ENCODE peak calls at places on chromosome 2, in six cellular contexts. F, E, A, M, D and K are unnamed samples.

GRCh38 chr2:237995036-237995435 is 28.2 kb downstream of the UBE2F start:
- DNase-seq in F (no peak), D (no peak), A (no peak), E (no peak), M (no peak), K (no peak)

GRCh38 chr2:228136027-228136426 is 45.5 kb downstream of the SPHKAP start:
- DNase-seq in A (no peak), E (no peak), D (no peak), M (no peak), F (no peak), K (no peak)

GRCh38 chr2:174764281-174765063 is at the start of gene CHRNA1:
- DNase-seq in D (no peak), A (peak), M (no peak), E (no peak), F (no peak), K (peak)

GRCh38 chr2:233414777-233415570 is 60.7 kb downstream of the DGKD start:
- DNase-seq in M (no peak), A (peak), E (peak), F (no peak), D (no peak), K (no peak)

GRCh38 chr2:875687-876615 is 74.7 kb upstream of the SNTG2 start:
- DNase-seq in E (no peak), A (no peak), D (no peak), F (no peak), M (peak), K (no peak)

GRCh38 chr2:241547781-241548450 is 10.6 kb upstream of the BOK start:
- DNase-seq in E (no peak), M (no peak), F (no peak), A (no peak), D (no peak), K (no peak)

GRCh38 chr2:109612991-109613921 is 510 bp downstream of the SEPTIN10 start:
- DNase-seq in E (peak), D (peak), M (no peak), F (peak), A (peak), K (no peak)

GRCh38 chr2:231058761-231059550 is 2.3 kb downstream of the PSMD1 start:
- DNase-seq in D (no peak), F (no peak), E (no peak), A (peak), M (no peak), K (no peak)

GRCh38 chr2:178806543-178806942 is 680 bp downstream of the TTN start:
- DNase-seq in M (no peak), E (no peak), F (peak), A (no peak), D (no peak), K (no peak)

GRCh38 chr2:1420746-1421480 is 7.7 kb downstream of the TPO start:
- DNase-seq in M (no peak), E (no peak), D (no peak), A (no peak), F (no peak), K (no peak)

GRCh38 chr2:239300242-239300641 is 100.6 kb downstream of the HDAC4 start:
- DNase-seq in M (no peak), E (no peak), A (no peak), F (no peak), D (no peak), K (no peak)

GRCh38 chr2:42844901-42845685 is 52.7 kb upstream of the HAAO start:
- DNase-seq in M (peak), E (no peak), D (no peak), F (no peak), A (peak), K (no peak)

GRCh38 chr2:62934501-62934900 is 116.1 kb upstream of the OTX1 start:
- DNase-seq in D (no peak), A (no peak), F (no peak), E (no peak), M (no peak), K (no peak)

GRCh38 chr2:118973542-118973951 is 31.6 kb downstream of the MARCO start:
- DNase-seq in E (no peak), A (no peak), D (no peak), F (no peak), M (peak), K (no peak)

GRCh38 chr2:217835931-217836881 is 166.6 kb downstream of the TNS1 start:
- DNase-seq in F (no peak), D (no peak), M (peak), A (peak), E (no peak), K (no peak)

GRCh38 chr2:23900927-23901322 is 26.0 kb downstream of the ATAD2B start:
- DNase-seq in F (no peak), M (no peak), D (no peak), E (no peak), A (peak), K (no peak)

GRCh38 chr2:236554629-236555282 is 14.9 kb upstream of the ACKR3 start:
- DNase-seq in A (no peak), E (no peak), M (peak), D (no peak), F (no peak), K (no peak)

GRCh38 chr2:238114851-238115660 is 14.9 kb downstream of the ESPNL start:
- DNase-seq in F (no peak), M (no peak), A (no peak), E (no peak), D (no peak), K (no peak)

GRCh38 chr2:58539973-58540372 is 298.8 kb upstream of the FANCL start:
- DNase-seq in E (no peak), D (no peak), A (no peak), M (no peak), F (no peak), K (no peak)

GRCh38 chr2:16301961-16302360 is 361.6 kb downstream of the MYCN start:
- DNase-seq in E (no peak), M (no peak), F (no peak), A (no peak), D (no peak), K (no peak)

GRCh38 chr2:110114007-110114591 is 1.5 kb downstream of the MALL start:
- DNase-seq in E (no peak), D (no peak), F (no peak), A (no peak), M (no peak), K (no peak)

GRCh38 chr2:181680937-181681811 is 857 bp upstream of the NEUROD1 start:
- DNase-seq in E (no peak), D (no peak), F (no peak), M (no peak), A (no peak), K (peak)

GRCh38 chr2:95031726-95032116 is 6.2 kb downstream of the MAL start:
- DNase-seq in E (no peak), D (no peak), F (no peak), A (no peak), M (no peak), K (no peak)

GRCh38 chr2:96423866-96424265 is 81.3 kb downstream of the NEURL3 start:
- DNase-seq in F (no peak), D (no peak), M (no peak), A (peak), E (no peak), K (no peak)

GRCh38 chr2:215511454-215512346 is 75.8 kb upstream of the FN1 start:
- DNase-seq in E (no peak), M (no peak), F (no peak), A (no peak), D (no peak), K (no peak)

GRCh38 chr2:58156780-58157179 is 84.3 kb downstream of the FANCL start:
- DNase-seq in F (no peak), D (no peak), A (peak), E (no peak), M (no peak), K (no peak)

GRCh38 chr2:149089068-149089467 is 50.6 kb downstream of the LYPD6B start:
- DNase-seq in D (no peak), E (no peak), M (no peak), A (no peak), F (no peak), K (no peak)

GRCh38 chr2:54076577-54076976 is 38.8 kb upstream of the ACYP2 start:
- DNase-seq in A (no peak), M (no peak), E (no peak), F (peak), D (no peak), K (no peak)

GRCh38 chr2:120502761-120503160 is 156.8 kb downstream of the INHBB start:
- DNase-seq in F (no peak), A (no peak), M (no peak), D (no peak), E (no peak), K (no peak)

GRCh38 chr2:234249873-234250272 is 199.4 kb downstream of the SPP2 start:
- DNase-seq in E (no peak), M (no peak), D (no peak), F (no peak), A (peak), K (no peak)

GRCh38 chr2:182852090-182852489 is 14.3 kb downstream of the FRZB start:
- DNase-seq in A (no peak), E (no peak), M (no peak), F (peak), D (no peak), K (no peak)

GRCh38 chr2:109382946-109383345 is 230.8 kb downstream of the SEPTIN10 start:
- DNase-seq in E (peak), D (no peak), A (peak), F (peak), M (no peak), K (no peak)

GRCh38 chr2:232502901-232503791 is 15.5 kb upstream of the ECEL1 start:
- DNase-seq in A (peak), E (peak), M (no peak), F (peak), D (peak), K (peak)

GRCh38 chr2:25030702-25031101 is 11.2 kb upstream of the EFR3B start:
- DNase-seq in F (no peak), E (no peak), M (no peak), D (no peak), A (peak), K (no peak)

GRCh38 chr2:233096006-233096405 is 35.9 kb downstream of the INPP5D start:
- DNase-seq in M (no peak), E (no peak), D (no peak), A (no peak), F (no peak), K (no peak)

GRCh38 chr2:30978854-30979253 is 159.4 kb downstream of the GALNT14 start:
- DNase-seq in M (no peak), E (no peak), A (no peak), D (no peak), F (no peak), K (no peak)
- TF ChIP-seq CTCF in M (no peak), E (no peak), A (no peak), D (peak), F (no peak), K (no peak)

DNA sequence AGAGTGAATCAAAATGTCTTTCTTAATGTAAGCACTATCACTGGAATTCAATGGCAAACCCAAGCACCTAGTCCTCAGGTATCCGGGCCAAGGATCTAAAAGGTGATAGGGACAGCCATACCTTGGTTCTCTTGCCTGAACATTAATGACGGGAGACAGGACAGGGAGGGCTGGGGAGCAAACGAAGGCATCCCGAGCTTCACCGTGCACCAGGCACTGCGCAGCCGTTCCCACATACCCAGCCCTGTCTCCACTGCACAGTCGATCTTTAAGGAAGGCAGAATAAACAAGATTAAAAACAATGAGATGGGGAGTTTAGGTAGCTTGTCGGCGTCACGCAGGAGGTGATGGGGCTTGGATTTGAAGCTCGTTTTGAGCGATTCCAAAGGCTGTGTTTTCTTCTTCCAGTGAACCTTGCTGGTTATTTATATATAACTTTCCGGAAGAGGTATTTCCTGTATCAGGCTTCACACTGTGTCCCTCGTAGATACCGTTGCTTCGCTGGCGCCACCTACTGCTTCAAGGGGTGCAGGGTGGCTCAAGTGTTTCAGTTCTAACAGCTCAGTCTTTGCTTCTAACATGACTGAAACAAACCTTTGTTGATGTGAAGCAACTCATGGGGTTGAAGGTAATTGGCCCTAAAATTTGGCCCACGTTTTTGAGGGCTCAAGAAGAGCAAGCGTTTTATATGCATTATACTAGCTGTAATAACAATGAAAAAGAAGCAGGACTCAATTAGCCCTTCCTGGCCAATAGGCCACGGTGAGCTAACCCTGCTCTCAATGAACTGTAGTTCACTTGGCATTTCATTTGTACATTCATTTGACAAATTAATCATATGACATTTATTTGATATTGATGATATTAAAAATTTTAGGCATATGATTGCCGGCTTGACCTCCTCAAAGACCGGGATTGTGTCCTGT is 77.4 kb downstream of the DCDC2C start:
- DNase-seq in F (peak), M (no peak), E (peak), D (peak), A (peak), K (peak)
- TF ChIP-seq CTCF in F (peak), M (no peak), E (peak), D (peak), A (peak), K (peak)

GRCh38 chr2:50786345-50786744 is 245.6 kb downstream of the NRXN1 start:
- DNase-seq in D (no peak), E (no peak), A (no peak), F (no peak), M (no peak), K (no peak)
- TF ChIP-seq CTCF in D (no peak), E (no peak), A (no peak), F (no peak), M (no peak), K (no peak)

DNA sequence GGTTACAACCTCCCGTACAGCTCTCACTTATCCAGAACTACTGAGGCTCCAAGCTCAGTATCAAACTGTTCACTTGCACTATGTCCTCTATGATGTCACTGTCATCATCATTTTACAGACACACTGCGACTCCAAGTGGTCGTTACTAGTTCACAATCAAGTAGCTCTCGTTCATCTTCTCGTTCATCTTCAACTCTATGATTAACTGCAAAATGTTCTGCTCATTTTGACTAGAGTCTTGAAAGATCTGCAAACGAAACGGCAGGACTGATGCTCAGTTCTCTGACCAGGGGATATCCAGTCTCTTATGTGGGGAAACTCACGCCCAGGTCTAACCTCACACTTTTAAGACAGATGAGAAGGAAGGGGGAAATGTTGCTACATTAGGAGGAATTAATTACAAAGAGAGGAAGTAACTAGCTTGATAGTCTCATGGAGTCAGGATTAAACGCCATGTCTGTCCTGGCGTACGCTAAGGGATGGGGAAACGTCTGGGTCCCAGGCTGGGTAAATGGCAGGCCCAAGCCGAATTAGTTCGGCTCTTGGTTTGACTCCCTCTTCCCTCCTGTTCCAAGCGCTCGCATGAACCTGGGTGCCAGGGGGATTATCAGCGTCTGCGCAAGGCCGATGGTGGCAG is 794 bp upstream of the CHCHD5 start:
- DNase-seq in M (no peak), A (no peak), E (no peak), D (no peak), F (no peak), K (no peak)
- TF ChIP-seq CTCF in M (no peak), A (no peak), E (no peak), D (no peak), F (no peak), K (no peak)